ENCODE peak calls at places on chromosomes 6 and 20, in eight cellular contexts. One of them, this sample, is unnamed.

GRCh38 chr20:21677781-21678180 is 27.7 kb upstream of the PAX1 start:
- DNase-seq in ACHN: no peak
- DNase-seq in ovary: no peak
- DNase-seq in stimulated activated naive CD8-positive, alpha-beta T cell treated with anti-CD3 and anti-CD28 coated beads, Interleukin-15, amount 100 ng/mL, for 72 hours: no peak
- DNase-seq in ecto neural progenitor cell: no peak
- DNase-seq in astrocyte of the spinal cord: no peak
- DNase-seq in T-helper 9 cell: no peak
- DNase-seq in fibroblast of pulmonary artery: no peak
- DNase-seq in this sample: no peak

GRCh38 chr20:59748555-59749292 is 144.4 kb downstream of the PHACTR3 start:
- DNase-seq in T-helper 9 cell: no peak
- DNase-seq in fibroblast of pulmonary artery: peak
- DNase-seq in ovary: no peak
- DNase-seq in stimulated activated naive CD8-positive, alpha-beta T cell treated with anti-CD3 and anti-CD28 coated beads, Interleukin-15, amount 100 ng/mL, for 72 hours: no peak
- DNase-seq in ecto neural progenitor cell: no peak
- DNase-seq in astrocyte of the spinal cord: peak
- DNase-seq in ACHN: no peak
- DNase-seq in this sample: no peak

GRCh38 chr20:21796059-21796458 is 90.6 kb downstream of the PAX1 start:
- DNase-seq in stimulated activated naive CD8-positive, alpha-beta T cell treated with anti-CD3 and anti-CD28 coated beads, Interleukin-15, amount 100 ng/mL, for 72 hours: no peak
- DNase-seq in ovary: no peak
- DNase-seq in fibroblast of pulmonary artery: no peak
- DNase-seq in astrocyte of the spinal cord: no peak
- DNase-seq in ecto neural progenitor cell: no peak
- DNase-seq in T-helper 9 cell: no peak
- DNase-seq in ACHN: peak
- DNase-seq in this sample: no peak

GRCh38 chr20:32089637-32090330 is 19.7 kb upstream of the TM9SF4 start:
- DNase-seq in ecto neural progenitor cell: no peak
- DNase-seq in ovary: no peak
- DNase-seq in T-helper 9 cell: no peak
- DNase-seq in ACHN: no peak
- DNase-seq in stimulated activated naive CD8-positive, alpha-beta T cell treated with anti-CD3 and anti-CD28 coated beads, Interleukin-15, amount 100 ng/mL, for 72 hours: no peak
- DNase-seq in fibroblast of pulmonary artery: no peak
- DNase-seq in astrocyte of the spinal cord: no peak
- DNase-seq in this sample: no peak

GRCh38 chr6:72250664-72251063 is 364.3 kb downstream of the RIMS1 start:
- DNase-seq in stimulated activated naive CD8-positive, alpha-beta T cell treated with anti-CD3 and anti-CD28 coated beads, Interleukin-15, amount 100 ng/mL, for 72 hours: no peak
- DNase-seq in ACHN: peak
- DNase-seq in ecto neural progenitor cell: no peak
- DNase-seq in fibroblast of pulmonary artery: peak
- DNase-seq in astrocyte of the spinal cord: no peak
- DNase-seq in ovary: no peak
- DNase-seq in T-helper 9 cell: no peak
- DNase-seq in this sample: no peak

GRCh38 chr6:5507056-5507722 is 245.9 kb downstream of the FARS2 start:
- DNase-seq in fibroblast of pulmonary artery: no peak
- DNase-seq in astrocyte of the spinal cord: peak
- DNase-seq in ovary: no peak
- DNase-seq in T-helper 9 cell: no peak
- DNase-seq in stimulated activated naive CD8-positive, alpha-beta T cell treated with anti-CD3 and anti-CD28 coated beads, Interleukin-15, amount 100 ng/mL, for 72 hours: no peak
- DNase-seq in ACHN: peak
- DNase-seq in ecto neural progenitor cell: no peak
- DNase-seq in this sample: no peak

GRCh38 chr6:154508573-154509375 is 1.7 kb downstream of the CNKSR3 start:
- DNase-seq in astrocyte of the spinal cord: peak
- DNase-seq in ecto neural progenitor cell: no peak
- DNase-seq in ACHN: peak
- DNase-seq in T-helper 9 cell: no peak
- DNase-seq in stimulated activated naive CD8-positive, alpha-beta T cell treated with anti-CD3 and anti-CD28 coated beads, Interleukin-15, amount 100 ng/mL, for 72 hours: no peak
- DNase-seq in fibroblast of pulmonary artery: no peak
- DNase-seq in ovary: no peak
- DNase-seq in this sample: no peak

GRCh38 chr6:151284431-151285060 is 44.8 kb downstream of the AKAP12 start:
- DNase-seq in ovary: no peak
- DNase-seq in ecto neural progenitor cell: no peak
- DNase-seq in stimulated activated naive CD8-positive, alpha-beta T cell treated with anti-CD3 and anti-CD28 coated beads, Interleukin-15, amount 100 ng/mL, for 72 hours: no peak
- DNase-seq in fibroblast of pulmonary artery: no peak
- DNase-seq in astrocyte of the spinal cord: no peak
- DNase-seq in T-helper 9 cell: no peak
- DNase-seq in ACHN: no peak
- DNase-seq in this sample: no peak

This sample was measured in CD8-positive, alpha-beta memory T cell.